ENCODE peak calls at places on chromosomes 3 and 15, in ten cellular contexts. One of them, this sample, is unnamed.
A peak's percentile ranks its signal among the peaks of the same experiment; 100 is the strongest.

GRCh38 chr3:195906865-195907729 is 1.3 kb downstream of the TNK2 start:
- DNase-seq in uterus: no peak
- DNase-seq in upper lobe of left lung: peak; percentile 82
- DNase-seq in IMR-90: peak; percentile 19
- DNase-seq in fibroblast of mammary gland: no peak
- DNase-seq in tibial nerve: no peak
- DNase-seq in cardiac muscle cell: no peak
- DNase-seq in MM.1S: peak; percentile 94
- DNase-seq in GM06990: peak; percentile 65
- DNase-seq in transverse colon: peak; percentile 65
- DNase-seq in this sample: peak; percentile 81

GRCh38 chr3:151182349-151183079 is 20.5 kb downstream of the GPR171 start:
- DNase-seq in uterus: no peak
- DNase-seq in upper lobe of left lung: no peak
- DNase-seq in IMR-90: no peak
- DNase-seq in fibroblast of mammary gland: no peak
- DNase-seq in tibial nerve: no peak
- DNase-seq in cardiac muscle cell: no peak
- DNase-seq in MM.1S: no peak
- DNase-seq in GM06990: no peak
- DNase-seq in transverse colon: no peak
- DNase-seq in this sample: no peak

GRCh38 chr3:79297242-79297641 is 470.6 kb downstream of the ROBO1 start:
- DNase-seq in uterus: no peak
- DNase-seq in upper lobe of left lung: no peak
- DNase-seq in IMR-90: peak; percentile 97
- DNase-seq in fibroblast of mammary gland: peak; percentile 94
- DNase-seq in tibial nerve: no peak
- DNase-seq in cardiac muscle cell: peak; percentile 3
- DNase-seq in MM.1S: no peak
- DNase-seq in GM06990: no peak
- DNase-seq in transverse colon: no peak
- DNase-seq in this sample: peak; percentile 87

GRCh38 chr3:152356870-152357276 is 88.1 kb downstream of the MBNL1 start:
- DNase-seq in uterus: no peak
- DNase-seq in upper lobe of left lung: no peak
- DNase-seq in IMR-90: no peak
- DNase-seq in fibroblast of mammary gland: no peak
- DNase-seq in tibial nerve: no peak
- DNase-seq in cardiac muscle cell: no peak
- DNase-seq in MM.1S: no peak
- DNase-seq in GM06990: peak; percentile 52
- DNase-seq in transverse colon: no peak
- DNase-seq in this sample: no peak

GRCh38 chr15:36278219-36278618 is 301.2 kb upstream of the CDIN1 start:
- DNase-seq in uterus: no peak
- DNase-seq in upper lobe of left lung: no peak
- DNase-seq in IMR-90: peak; percentile 11
- DNase-seq in fibroblast of mammary gland: peak; percentile 56
- DNase-seq in tibial nerve: no peak
- DNase-seq in cardiac muscle cell: no peak
- DNase-seq in MM.1S: no peak
- DNase-seq in GM06990: no peak
- DNase-seq in transverse colon: no peak
- DNase-seq in this sample: peak; percentile 19

GRCh38 chr3:119918992-119919933 is 137.4 kb downstream of the NR1I2 start:
- DNase-seq in uterus: no peak
- DNase-seq in upper lobe of left lung: no peak
- DNase-seq in IMR-90: no peak
- DNase-seq in fibroblast of mammary gland: no peak
- DNase-seq in tibial nerve: no peak
- DNase-seq in cardiac muscle cell: no peak
- DNase-seq in MM.1S: no peak
- DNase-seq in GM06990: no peak
- DNase-seq in transverse colon: no peak
- DNase-seq in this sample: no peak

GRCh38 chr15:50751394-50751793 is 14.1 kb downstream of the SPPL2A start:
- DNase-seq in uterus: no peak
- DNase-seq in upper lobe of left lung: no peak
- DNase-seq in IMR-90: no peak
- DNase-seq in fibroblast of mammary gland: no peak
- DNase-seq in tibial nerve: no peak
- DNase-seq in cardiac muscle cell: no peak
- DNase-seq in MM.1S: no peak
- DNase-seq in GM06990: no peak
- DNase-seq in transverse colon: no peak
- DNase-seq in this sample: no peak

GRCh38 chr3:128548426-128549282 is 55.7 kb upstream of the GATA2 start:
- DNase-seq in uterus: no peak
- DNase-seq in upper lobe of left lung: no peak
- DNase-seq in IMR-90: peak; percentile 45
- DNase-seq in fibroblast of mammary gland: peak; percentile 41
- DNase-seq in tibial nerve: no peak
- DNase-seq in cardiac muscle cell: no peak
- DNase-seq in MM.1S: no peak
- DNase-seq in GM06990: no peak
- DNase-seq in transverse colon: no peak
- DNase-seq in this sample: no peak

DNA sequence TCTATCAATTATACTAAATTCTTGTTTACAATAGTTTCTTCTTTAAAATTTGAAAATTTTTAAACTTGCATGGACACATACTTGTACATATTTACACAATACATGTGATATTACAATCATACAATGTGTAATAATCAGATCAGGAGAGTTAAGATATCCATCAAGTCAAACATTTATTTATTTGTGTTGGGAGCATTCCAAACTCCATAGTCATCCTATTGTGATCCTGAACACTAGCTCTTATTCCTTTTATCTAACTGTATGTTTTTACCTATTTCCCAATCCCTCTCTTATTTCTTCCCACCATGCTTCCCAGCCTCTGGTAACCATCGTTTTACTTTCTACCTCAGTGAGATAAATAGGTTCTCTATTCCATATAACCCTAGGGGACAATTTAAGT is 1219.2 kb downstream of the ZPLD1 start:
- DNase-seq in uterus: no peak
- DNase-seq in upper lobe of left lung: no peak
- DNase-seq in IMR-90: no peak
- DNase-seq in fibroblast of mammary gland: no peak
- DNase-seq in tibial nerve: no peak
- DNase-seq in cardiac muscle cell: no peak
- DNase-seq in MM.1S: no peak
- DNase-seq in GM06990: no peak
- DNase-seq in transverse colon: no peak
- DNase-seq in this sample: peak; percentile 34
- H3K4me3 ChIP-seq in uterus: no peak overlapping the region
- H3K4me3 ChIP-seq in upper lobe of left lung: no peak overlapping the region
- H3K4me3 ChIP-seq in IMR-90: no peak overlapping the region
- H3K4me3 ChIP-seq in fibroblast of mammary gland: no peak overlapping the region
- H3K4me3 ChIP-seq in tibial nerve: no peak overlapping the region
- H3K4me3 ChIP-seq in cardiac muscle cell: no peak overlapping the region
- H3K4me3 ChIP-seq in MM.1S: no peak overlapping the region
- H3K4me3 ChIP-seq in GM06990: no peak overlapping the region
- H3K4me3 ChIP-seq in transverse colon: no peak overlapping the region
- H3K4me3 ChIP-seq in this sample: no peak overlapping the region

GRCh38 chr3:43212914-43213611 is 73.3 kb upstream of the SNRK start:
- DNase-seq in uterus: no peak
- DNase-seq in upper lobe of left lung: no peak
- DNase-seq in IMR-90: no peak
- DNase-seq in fibroblast of mammary gland: no peak
- DNase-seq in tibial nerve: no peak
- DNase-seq in cardiac muscle cell: no peak
- DNase-seq in MM.1S: no peak
- DNase-seq in GM06990: no peak
- DNase-seq in transverse colon: no peak
- DNase-seq in this sample: peak; percentile 86

GRCh38 chr3:43214616-43215015 is 71.7 kb upstream of the SNRK start:
- DNase-seq in uterus: no peak
- DNase-seq in upper lobe of left lung: no peak
- DNase-seq in IMR-90: no peak
- DNase-seq in fibroblast of mammary gland: peak; percentile 57
- DNase-seq in tibial nerve: no peak
- DNase-seq in cardiac muscle cell: no peak
- DNase-seq in MM.1S: no peak
- DNase-seq in GM06990: no peak
- DNase-seq in transverse colon: no peak
- DNase-seq in this sample: peak; percentile 93

GRCh38 chr3:43210049-43211027 is 76.0 kb upstream of the SNRK start:
- DNase-seq in uterus: no peak
- DNase-seq in upper lobe of left lung: no peak
- DNase-seq in IMR-90: no peak
- DNase-seq in fibroblast of mammary gland: no peak
- DNase-seq in tibial nerve: no peak
- DNase-seq in cardiac muscle cell: no peak
- DNase-seq in MM.1S: no peak
- DNase-seq in GM06990: no peak
- DNase-seq in transverse colon: no peak
- DNase-seq in this sample: no peak

GRCh38 chr3:43213631-43214030 is 72.7 kb upstream of the SNRK start:
- DNase-seq in uterus: no peak
- DNase-seq in upper lobe of left lung: no peak
- DNase-seq in IMR-90: no peak
- DNase-seq in fibroblast of mammary gland: no peak
- DNase-seq in tibial nerve: no peak
- DNase-seq in cardiac muscle cell: no peak
- DNase-seq in MM.1S: no peak
- DNase-seq in GM06990: no peak
- DNase-seq in transverse colon: no peak
- DNase-seq in this sample: peak; percentile 48

GRCh38 chr3:43211681-43212080 is 74.7 kb upstream of the SNRK start:
- DNase-seq in uterus: no peak
- DNase-seq in upper lobe of left lung: no peak
- DNase-seq in IMR-90: no peak
- DNase-seq in fibroblast of mammary gland: no peak
- DNase-seq in tibial nerve: no peak
- DNase-seq in cardiac muscle cell: no peak
- DNase-seq in MM.1S: no peak
- DNase-seq in GM06990: no peak
- DNase-seq in transverse colon: no peak
- DNase-seq in this sample: no peak
- TF ChIP-seq CTCF in uterus: no peak
- TF ChIP-seq CTCF in upper lobe of left lung: no peak
- TF ChIP-seq CTCF in IMR-90: no peak
- TF ChIP-seq CTCF in fibroblast of mammary gland: no peak
- TF ChIP-seq CTCF in tibial nerve: no peak
- TF ChIP-seq CTCF in cardiac muscle cell: no peak
- TF ChIP-seq CTCF in MM.1S: no peak
- TF ChIP-seq CTCF in GM06990: no peak
- TF ChIP-seq CTCF in transverse colon: no peak
- TF ChIP-seq CTCF in this sample: no peak

GRCh38 chr3:121941592-121941991 is 47.4 kb downstream of the SLC15A2 start:
- DNase-seq in uterus: no peak
- DNase-seq in upper lobe of left lung: no peak
- DNase-seq in IMR-90: no peak
- DNase-seq in fibroblast of mammary gland: no peak
- DNase-seq in tibial nerve: no peak
- DNase-seq in cardiac muscle cell: no peak
- DNase-seq in MM.1S: no peak
- DNase-seq in GM06990: no peak
- DNase-seq in transverse colon: no peak
- DNase-seq in this sample: no peak

GRCh38 chr3:121942116-121942786 is 48.0 kb downstream of the SLC15A2 start:
- DNase-seq in uterus: no peak
- DNase-seq in upper lobe of left lung: no peak
- DNase-seq in IMR-90: peak; percentile 7
- DNase-seq in fibroblast of mammary gland: peak; percentile 4
- DNase-seq in tibial nerve: no peak
- DNase-seq in cardiac muscle cell: no peak
- DNase-seq in MM.1S: no peak
- DNase-seq in GM06990: no peak
- DNase-seq in transverse colon: peak; percentile 57
- DNase-seq in this sample: peak; percentile 84

GRCh38 chr3:121948641-121949040 is 54.4 kb downstream of the SLC15A2 start:
- DNase-seq in uterus: no peak
- DNase-seq in upper lobe of left lung: no peak
- DNase-seq in IMR-90: no peak
- DNase-seq in fibroblast of mammary gland: no peak
- DNase-seq in tibial nerve: no peak
- DNase-seq in cardiac muscle cell: no peak
- DNase-seq in MM.1S: no peak
- DNase-seq in GM06990: no peak
- DNase-seq in transverse colon: no peak
- DNase-seq in this sample: peak; percentile 35

DNA sequence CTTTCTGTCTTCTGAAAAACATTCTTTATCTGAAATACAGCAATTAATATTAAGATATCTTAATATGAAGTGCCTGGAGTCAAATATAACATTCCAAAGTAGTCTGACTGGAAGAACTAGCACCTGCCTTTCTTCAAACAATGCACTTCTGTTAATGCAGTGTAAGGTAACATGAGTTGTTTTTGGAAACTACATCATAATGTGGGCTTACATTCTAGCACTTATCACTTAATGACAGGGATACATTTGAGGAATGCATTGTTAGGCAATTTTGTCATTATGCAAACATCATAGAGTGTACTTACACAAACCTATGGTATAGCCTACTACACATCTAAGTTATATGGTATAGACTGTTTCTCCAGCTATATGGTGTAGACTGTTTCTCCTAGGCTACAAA is 49.2 kb downstream of the SLC15A2 start:
- DNase-seq in uterus: no peak
- DNase-seq in upper lobe of left lung: no peak
- DNase-seq in IMR-90: no peak
- DNase-seq in fibroblast of mammary gland: no peak
- DNase-seq in tibial nerve: no peak
- DNase-seq in cardiac muscle cell: no peak
- DNase-seq in MM.1S: no peak
- DNase-seq in GM06990: no peak
- DNase-seq in transverse colon: no peak
- DNase-seq in this sample: peak; percentile 63
- H3K4me3 ChIP-seq in uterus: no peak overlapping the region
- H3K4me3 ChIP-seq in upper lobe of left lung: no peak overlapping the region
- H3K4me3 ChIP-seq in IMR-90: no peak overlapping the region
- H3K4me3 ChIP-seq in fibroblast of mammary gland: no peak overlapping the region
- H3K4me3 ChIP-seq in tibial nerve: no peak overlapping the region
- H3K4me3 ChIP-seq in cardiac muscle cell: no peak overlapping the region
- H3K4me3 ChIP-seq in MM.1S: no peak overlapping the region
- H3K4me3 ChIP-seq in GM06990: no peak overlapping the region
- H3K4me3 ChIP-seq in transverse colon: no peak overlapping the region
- H3K4me3 ChIP-seq in this sample: no peak overlapping the region

GRCh38 chr3:63351159-63352007 is 73.3 kb downstream of the SYNPR start:
- DNase-seq in uterus: no peak
- DNase-seq in upper lobe of left lung: no peak
- DNase-seq in IMR-90: peak; percentile 64
- DNase-seq in fibroblast of mammary gland: peak; percentile 82
- DNase-seq in tibial nerve: no peak
- DNase-seq in cardiac muscle cell: peak; percentile 67
- DNase-seq in MM.1S: peak; percentile 66
- DNase-seq in GM06990: no peak
- DNase-seq in transverse colon: no peak
- DNase-seq in this sample: peak; percentile 73

GRCh38 chr3:63352008-63352279 is 73.8 kb downstream of the SYNPR start:
- DNase-seq in uterus: no peak
- DNase-seq in upper lobe of left lung: no peak
- DNase-seq in IMR-90: no peak
- DNase-seq in fibroblast of mammary gland: no peak
- DNase-seq in tibial nerve: no peak
- DNase-seq in cardiac muscle cell: no peak
- DNase-seq in MM.1S: no peak
- DNase-seq in GM06990: no peak
- DNase-seq in transverse colon: peak; percentile 71
- DNase-seq in this sample: no peak

GRCh38 chr3:63354160-63354559 is 76.1 kb downstream of the SYNPR start:
- DNase-seq in uterus: no peak
- DNase-seq in upper lobe of left lung: no peak
- DNase-seq in IMR-90: no peak
- DNase-seq in fibroblast of mammary gland: peak; percentile 37
- DNase-seq in tibial nerve: no peak
- DNase-seq in cardiac muscle cell: no peak
- DNase-seq in MM.1S: no peak
- DNase-seq in GM06990: no peak
- DNase-seq in transverse colon: no peak
- DNase-seq in this sample: peak; percentile 7

GRCh38 chr3:63353383-63353782 is 75.3 kb downstream of the SYNPR start:
- DNase-seq in uterus: no peak
- DNase-seq in upper lobe of left lung: no peak
- DNase-seq in IMR-90: peak; percentile 52
- DNase-seq in fibroblast of mammary gland: peak; percentile 82
- DNase-seq in tibial nerve: no peak
- DNase-seq in cardiac muscle cell: no peak
- DNase-seq in MM.1S: no peak
- DNase-seq in GM06990: no peak
- DNase-seq in transverse colon: no peak
- DNase-seq in this sample: peak; percentile 73

GRCh38 chr3:63349583-63350177 is 71.6 kb downstream of the SYNPR start:
- DNase-seq in uterus: peak; percentile 27
- DNase-seq in upper lobe of left lung: no peak
- DNase-seq in IMR-90: peak; percentile 65
- DNase-seq in fibroblast of mammary gland: peak; percentile 76
- DNase-seq in tibial nerve: no peak
- DNase-seq in cardiac muscle cell: peak; percentile 80
- DNase-seq in MM.1S: peak; percentile 79
- DNase-seq in GM06990: peak; percentile 9
- DNase-seq in transverse colon: peak; percentile 56
- DNase-seq in this sample: peak; percentile 71
- TF ChIP-seq CTCF in uterus: peak; percentile 47
- TF ChIP-seq CTCF in upper lobe of left lung: peak; percentile 42
- TF ChIP-seq CTCF in IMR-90: peak; percentile 83
- TF ChIP-seq CTCF in fibroblast of mammary gland: peak; percentile 94
- TF ChIP-seq CTCF in tibial nerve: peak; percentile 58
- TF ChIP-seq CTCF in cardiac muscle cell: peak; percentile 90
- TF ChIP-seq CTCF in MM.1S: peak; percentile 83
- TF ChIP-seq CTCF in GM06990: peak; percentile 80
- TF ChIP-seq CTCF in transverse colon: peak; percentile 75
- TF ChIP-seq CTCF in this sample: peak; percentile 94